ENCODE peak calls at places on chromosomes 16 and 17, in eight cellular contexts. A is OCI-LY7, T is heart right ventricle, W is endothelial cell, Y is PC-9, I is lung, O is heart left ventricle, U is GM13977. F is an unnamed sample.

GRCh38 chr17:44069974-44070454 is 521 bp upstream of the G6PC3 start:
- DNase-seq in I (no peak), O (no peak), T (no peak), Y (no peak), U (no peak), W (no peak), A (peak; percentile 12), F (no peak)

GRCh38 chr17:18277076-18277475 is 16.6 kb downstream of the MIEF2 start:
- DNase-seq in W (no peak), U (no peak), O (no peak), Y (no peak), I (no peak), T (no peak), A (no peak), F (no peak)

GRCh38 chr17:15240617-15241016 is 24.5 kb downstream of the PMP22 start:
- DNase-seq in T (no peak), O (no peak), U (no peak), A (no peak), Y (no peak), W (no peak), I (no peak), F (no peak)

GRCh38 chr17:38705803-38706624 is 941 bp downstream of the MLLT6 start:
- DNase-seq in I (no peak), T (peak; percentile 83), W (peak; percentile 30), U (no peak), O (peak; percentile 77), A (peak; percentile 22), Y (peak; percentile 31), F (no peak)

GRCh38 chr17:1412185-1413110 is 12.4 kb upstream of the YWHAE start:
- DNase-seq in O (no peak), W (no peak), A (no peak), U (no peak), T (no peak), Y (peak; percentile 46), I (peak; percentile 45), F (no peak)

GRCh38 chr17:38585056-38585804 is 20.5 kb downstream of the SRCIN1 start:
- DNase-seq in Y (peak; percentile 55), I (no peak), U (no peak), W (no peak), T (no peak), O (no peak), A (no peak), F (no peak)

GRCh38 chr17:58756246-58757161 is 850 bp downstream of the PPM1E start:
- DNase-seq in A (peak; percentile 38), Y (no peak), T (no peak), W (peak; percentile 11), U (peak; percentile 57), O (no peak), I (no peak), F (peak; percentile 32)

GRCh38 chr17:5003214-5003867 is 5.6 kb downstream of the KIF1C start:
- DNase-seq in A (no peak), T (no peak), W (no peak), U (no peak), Y (no peak), O (no peak), I (no peak), F (no peak)

GRCh38 chr17:54172654-54173316 is 350.1 kb downstream of the KIF2B start:
- DNase-seq in O (no peak), T (no peak), W (peak; percentile 35), I (no peak), U (no peak), A (peak; percentile 3), Y (peak; percentile 9), F (peak; percentile 31)

GRCh38 chr17:57955183-57955952 is at the start of gene CUEDC1:
- DNase-seq in I (peak; percentile 81), A (peak; percentile 46), O (peak; percentile 89), Y (peak; percentile 73), W (peak; percentile 77), U (peak; percentile 88), T (peak; percentile 81), F (peak; percentile 72)

GRCh38 chr17:31508310-31509094 is 117.0 kb downstream of the RAB11FIP4 start:
- DNase-seq in W (no peak), O (no peak), A (no peak), U (peak; percentile 71), Y (no peak), I (no peak), T (no peak), F (no peak)

GRCh38 chr16:35198223-35199199 is 1739.1 kb downstream of the TP53TG3F start:
- DNase-seq in T (no peak), O (no peak), U (no peak), Y (no peak), I (no peak), A (no peak), W (no peak), F (no peak)

GRCh38 chr16:57889960-57890751 is 80.8 kb downstream of the CNGB1 start:
- DNase-seq in T (no peak), Y (no peak), O (no peak), U (no peak), I (no peak), W (no peak), A (no peak), F (no peak)

GRCh38 chr17:17111401-17112393 is 69.4 kb downstream of the MPRIP start:
- DNase-seq in O (no peak), U (no peak), T (no peak), A (no peak), I (no peak), W (no peak), Y (no peak), F (no peak)

GRCh38 chr17:1304522-1304921 is 25.1 kb downstream of the TRARG1 start:
- DNase-seq in Y (no peak), O (no peak), T (no peak), A (no peak), I (no peak), U (peak; percentile 10), W (no peak), F (no peak)

GRCh38 chr16:57781349-57781740 is 20.9 kb downstream of the KIFC3 start:
- DNase-seq in O (no peak), W (no peak), I (no peak), T (no peak), U (no peak), A (no peak), Y (no peak), F (no peak)

GRCh38 chr17:76869878-76870714 is 1.9 kb downstream of the MGAT5B start:
- DNase-seq in O (no peak), U (no peak), T (no peak), W (peak; percentile 50), A (no peak), Y (no peak), I (no peak), F (no peak)

GRCh38 chr17:10999484-10999883 is 161.6 kb upstream of the PIRT start:
- DNase-seq in O (no peak), W (no peak), Y (no peak), T (no peak), A (no peak), U (no peak), I (no peak), F (no peak)

GRCh38 chr16:84502075-84502474 is 2.4 kb downstream of the MEAK7 start:
- DNase-seq in Y (peak; percentile 86), T (no peak), U (no peak), A (no peak), I (no peak), W (no peak), O (no peak), F (no peak)
- TF ChIP-seq CTCF in Y (no peak), T (no peak), U (no peak), A (no peak), I (no peak), W (no peak), O (no peak), F (no peak)

GRCh38 chr16:71440669-71441347 is 1.0 kb downstream of the TLE7 start:
- DNase-seq in W (peak; percentile 42), O (no peak), I (no peak), Y (no peak), U (peak; percentile 51), A (no peak), T (no peak), F (no peak)
- TF ChIP-seq CTCF in W (no peak), O (no peak), I (no peak), Y (peak; percentile 58), U (peak; percentile 56), A (peak; percentile 50), T (no peak), F (peak; percentile 38)

GRCh38 chr16:55502801-55503366 is 6.0 kb upstream of the LPCAT2 start:
- DNase-seq in W (no peak), U (peak; percentile 7), O (peak; percentile 88), I (peak; percentile 79), A (no peak), T (peak; percentile 90), Y (peak; percentile 87), F (peak; percentile 53)
- TF ChIP-seq CTCF in W (no peak), U (no peak), O (peak; percentile 35), I (no peak), A (no peak), T (peak; percentile 39), Y (no peak), F (no peak)

GRCh38 chr16:19578378-19578851 is 22.9 kb downstream of the VPS35L start:
- DNase-seq in U (no peak), W (no peak), I (no peak), A (no peak), O (no peak), Y (no peak), T (no peak), F (peak; percentile 8)
- TF ChIP-seq CTCF in U (no peak), W (no peak), I (no peak), A (no peak), O (no peak), Y (no peak), T (no peak), F (no peak)

GRCh38 chr16:2148714-2149629 is 547 bp downstream of the RAB26 start:
- DNase-seq in O (no peak), A (peak; percentile 54), T (no peak), I (no peak), U (no peak), Y (peak; percentile 51), W (no peak), F (no peak)

GRCh38 chr16:2151188-2152091 is 3.0 kb downstream of the RAB26 start:
- DNase-seq in O (no peak), W (no peak), U (no peak), T (no peak), A (peak; percentile 53), Y (no peak), I (no peak), F (no peak)

GRCh38 chr16:2149630-2150417 is 1.4 kb downstream of the RAB26 start:
- DNase-seq in T (no peak), O (no peak), Y (peak; percentile 34), W (no peak), U (no peak), I (no peak), A (peak; percentile 41), F (no peak)

GRCh38 chr16:2152695-2153506 is 2.7 kb upstream of the TRAF7 start:
- DNase-seq in T (no peak), A (peak; percentile 71), O (no peak), W (no peak), I (no peak), U (no peak), Y (peak; percentile 45), F (no peak)

GRCh38 chr16:2150418-2151187 is 2.2 kb downstream of the RAB26 start:
- DNase-seq in I (no peak), A (peak; percentile 38), W (no peak), Y (peak; percentile 49), U (no peak), T (no peak), O (no peak), F (no peak)
- TF ChIP-seq CTCF in I (no peak), A (no peak), W (no peak), Y (no peak), U (no peak), T (no peak), O (no peak), F (no peak)

F was measured in neural crest cell.